ENCODE peak calls at places on chromosomes 3 and 15, in eight cellular contexts. M is esophagus squamous epithelium, G is fibroblast of lung, V is AG09309, Y is K562, W is brain microvascular endothelial cell, P is BJ, Q is left ventricle myocardium inferior. Z is an unnamed sample.

GRCh38 chr3:113676252-113676651 is 20.2 kb downstream of the USF3 start:
- DNase-seq in Q (no peak), G (no peak), Y (no peak), P (no peak), M (no peak), V (no peak), W (no peak), Z (no peak)

GRCh38 chr15:29570931-29571727 is 251.1 kb downstream of the TJP1 start:
- DNase-seq in Q (no peak), Y (no peak), P (no peak), M (no peak), G (peak; percentile 8), V (no peak), W (no peak), Z (no peak)

GRCh38 chr15:81256916-81257315 is 60.2 kb downstream of the IL16 start:
- DNase-seq in Q (no peak), G (peak; percentile 85), V (peak; percentile 41), M (no peak), W (no peak), P (no peak), Y (no peak), Z (peak; percentile 53)

GRCh38 chr3:159616234-159616825 is 372.3 kb upstream of the IL12A start:
- DNase-seq in V (no peak), Y (no peak), Q (peak; percentile 31), M (no peak), P (no peak), G (peak; percentile 62), W (peak; percentile 65), Z (peak; percentile 66)

GRCh38 chr15:76904461-76905012 is 603 bp downstream of the SCAPER start:
- DNase-seq in V (no peak), Q (no peak), G (no peak), P (no peak), Y (no peak), W (no peak), M (no peak), Z (no peak)

GRCh38 chr3:38985581-38985980 is 66.2 kb downstream of the SCN11A start:
- DNase-seq in M (no peak), P (peak; percentile 35), W (peak; percentile 52), Q (no peak), Y (no peak), V (no peak), G (peak; percentile 58), Z (peak; percentile 89)

GRCh38 chr15:89611317-89611716 is 36.0 kb downstream of the TICRR start:
- DNase-seq in G (no peak), Q (no peak), M (no peak), Y (no peak), P (no peak), V (no peak), W (no peak), Z (no peak)

GRCh38 chr15:42447599-42447998 is 43.3 kb downstream of the ZNF106 start:
- DNase-seq in P (no peak), W (no peak), M (no peak), Q (no peak), V (no peak), G (no peak), Y (no peak), Z (no peak)

GRCh38 chr3:56908004-56908403 is 106.3 kb upstream of the ARHGEF3 start:
- DNase-seq in Y (no peak), Q (no peak), V (no peak), M (no peak), W (no peak), P (no peak), G (no peak), Z (no peak)

DNA sequence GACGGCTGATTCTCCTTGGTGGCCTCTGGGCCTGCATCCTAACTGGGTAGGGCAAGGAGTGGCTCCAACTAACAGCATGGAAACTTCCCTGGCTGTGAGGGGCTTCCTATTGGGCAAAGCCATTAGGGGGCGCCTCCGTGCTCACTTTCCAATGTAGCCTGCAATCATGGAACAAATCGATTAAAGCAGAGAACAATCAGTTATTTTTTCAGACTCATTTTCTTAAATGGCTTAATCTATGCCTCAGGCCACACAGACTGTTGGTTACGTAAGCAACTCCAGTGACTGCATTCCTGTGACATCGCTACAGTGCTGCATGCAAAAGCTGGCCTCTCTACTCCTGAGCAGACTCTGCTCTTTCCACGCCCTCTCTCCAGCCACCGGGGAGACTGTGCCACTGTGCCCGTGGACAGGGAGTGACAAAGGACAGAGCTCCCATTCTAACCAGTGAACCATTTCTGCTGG is 278.9 kb downstream of the KLF13 start:
- DNase-seq in W (peak; percentile 11), P (no peak), V (no peak), Q (no peak), M (no peak), G (peak; percentile 61), Y (no peak), Z (peak; percentile 64)
- TF ChIP-seq CTCF in W (peak; percentile 52), P (peak; percentile 12), V (no peak), Q (no peak), M (no peak), G (peak; percentile 40), Y (peak; percentile 37), Z (peak; percentile 71)

GRCh38 chr3:142576792-142577191 is 1.7 kb downstream of the ATR start:
- DNase-seq in P (no peak), G (no peak), W (no peak), M (no peak), Y (no peak), V (no peak), Q (no peak), Z (no peak)

GRCh38 chr3:142580061-142580423 is 1.5 kb upstream of the ATR start:
- DNase-seq in Q (no peak), M (no peak), Y (no peak), P (no peak), W (no peak), V (no peak), G (no peak), Z (no peak)

GRCh38 chr3:142577701-142578308 is 728 bp downstream of the ATR start:
- DNase-seq in W (peak; percentile 5), Y (no peak), V (no peak), P (no peak), G (peak; percentile 33), Q (no peak), M (no peak), Z (peak; percentile 30)

GRCh38 chr3:142574665-142575064 is 3.9 kb downstream of the ATR start:
- DNase-seq in P (no peak), Y (no peak), M (no peak), V (no peak), W (no peak), Q (no peak), G (no peak), Z (no peak)

GRCh38 chr3:142578309-142579223 is at the start of gene ATR:
- DNase-seq in G (peak; percentile 95), M (peak; percentile 61), Y (peak; percentile 91), P (peak; percentile 81), V (peak; percentile 73), Q (peak; percentile 97), W (peak; percentile 97), Z (peak; percentile 92)
- TF ChIP-seq CTCF in G (no peak), M (no peak), Y (no peak), P (no peak), V (no peak), Q (no peak), W (no peak), Z (peak; percentile 12)

DNA sequence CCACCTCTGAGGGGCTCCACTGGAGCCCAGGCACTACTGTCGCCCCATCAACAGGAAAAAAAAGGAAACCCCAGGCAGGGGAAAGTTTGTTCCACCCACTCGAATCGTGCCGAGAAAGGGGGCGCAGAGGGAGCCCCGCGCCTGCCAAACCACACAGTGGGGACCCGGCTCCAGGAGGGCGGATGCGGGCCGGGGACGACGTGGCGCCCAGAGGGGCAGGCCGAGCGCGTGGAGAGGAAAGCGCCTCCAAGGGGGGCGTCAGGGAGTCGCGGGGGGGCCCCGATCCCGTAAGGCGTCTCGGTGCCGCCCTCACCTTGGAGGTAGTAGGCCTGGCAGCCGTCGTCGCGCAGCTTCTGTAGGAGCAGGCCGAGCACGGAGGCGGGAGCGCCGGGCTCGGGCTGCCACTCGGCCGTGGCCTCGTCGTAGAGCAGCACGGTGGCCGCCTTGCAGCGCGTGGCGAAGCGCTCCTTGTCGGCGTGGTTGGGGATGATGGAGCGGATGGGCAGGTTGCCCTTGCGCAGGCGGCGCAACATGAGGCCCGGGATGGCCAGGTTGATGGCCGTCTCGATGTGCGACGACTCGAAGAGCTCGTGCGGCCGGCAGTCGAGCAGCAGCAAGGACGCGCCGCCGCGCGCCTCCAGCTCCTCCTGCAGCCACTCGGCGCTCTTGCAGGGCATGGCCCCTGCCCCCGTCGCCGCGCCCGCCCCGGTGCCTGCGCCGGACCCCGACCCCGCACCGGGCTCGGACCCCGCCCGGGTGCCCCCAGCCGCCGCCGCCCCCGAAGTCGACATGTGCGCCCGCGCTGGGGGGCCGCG is 627 bp downstream of the DUSP7 start:
- DNase-seq in Q (peak; percentile 53), G (peak; percentile 54), P (no peak), Y (peak; percentile 45), W (no peak), V (no peak), M (no peak), Z (no peak)
- TF ChIP-seq CTCF in Q (peak; percentile 50), G (peak; percentile 17), P (peak; percentile 10), Y (no peak), W (peak; percentile 16), V (peak; percentile 15), M (no peak), Z (no peak)

GRCh38 chr3:193574488-193575072 is 18.4 kb upstream of the OPA1 start:
- DNase-seq in M (no peak), Q (no peak), Y (no peak), V (no peak), W (no peak), P (no peak), G (no peak), Z (no peak)

GRCh38 chr3:193573403-193573802 is 18.7 kb upstream of the ATP13A4 start:
- DNase-seq in W (no peak), V (no peak), G (no peak), Y (no peak), Q (no peak), P (no peak), M (no peak), Z (no peak)

GRCh38 chr3:193569119-193569518 is 14.4 kb upstream of the ATP13A4 start:
- DNase-seq in W (no peak), V (no peak), M (no peak), P (no peak), Y (no peak), Q (no peak), G (no peak), Z (no peak)

GRCh38 chr3:193572426-193572908 is 17.8 kb upstream of the ATP13A4 start:
- DNase-seq in Q (peak; percentile 18), Y (peak; percentile 46), M (no peak), V (peak; percentile 29), P (no peak), G (peak; percentile 70), W (peak; percentile 64), Z (peak; percentile 58)
- TF ChIP-seq CTCF in Q (peak; percentile 84), Y (peak; percentile 85), M (peak; percentile 65), V (peak; percentile 82), P (peak; percentile 81), G (peak; percentile 90), W (peak; percentile 84), Z (peak; percentile 90)

GRCh38 chr3:137714551-137714950 is 49.6 kb upstream of the SOX14 start:
- DNase-seq in V (no peak), Y (no peak), W (no peak), P (no peak), Q (no peak), G (no peak), M (no peak), Z (no peak)

GRCh38 chr3:137709011-137709601 is 55.0 kb upstream of the SOX14 start:
- DNase-seq in G (no peak), V (no peak), M (no peak), Y (no peak), Q (no peak), P (no peak), W (peak; percentile 1), Z (no peak)
- TF ChIP-seq CTCF in G (no peak), V (no peak), M (peak; percentile 11), Y (peak; percentile 19), Q (peak; percentile 53), P (no peak), W (no peak), Z (no peak)